ENCODE peak calls at places on chromosomes 3 and 15, in six cellular contexts. E is thoracic aorta, K is keratinocyte, H is hepatocyte, F is prostate gland, W is pancreas. Y is an unnamed sample. For H3K9me3 and H3K27me3, the result is how much of the 10 kb centered on the place peaks cover.

GRCh38 chr3:167110906-167111305 is 269.2 kb downstream of the ZBBX start:
- DNase-seq in E (no peak), K (no peak), H (no peak), F (no peak), W (no peak), Y (no peak)

GRCh38 chr3:46849098-46849631 is 14.1 kb downstream of the MYL3 start:
- DNase-seq in E (no peak), K (no peak), H (peak), F (no peak), W (no peak), Y (no peak)

GRCh38 chr3:101591071-101591470 is 17.1 kb downstream of the PCNP start:
- DNase-seq in E (no peak), K (no peak), H (no peak), F (no peak), W (no peak), Y (no peak)

GRCh38 chr15:39365161-39365560 is 215.7 kb upstream of the THBS1 start:
- DNase-seq in E (no peak), K (no peak), H (no peak), F (no peak), W (no peak), Y (no peak)

GRCh38 chr15:94230886-94231727 is at the start of gene MCTP2:
- DNase-seq in E (peak), K (peak), H (peak), F (peak), W (peak), Y (no peak)

GRCh38 chr3:148333091-148333490 is 364.6 kb upstream of the AGTR1 start:
- DNase-seq in E (no peak), K (no peak), H (peak), F (no peak), W (peak), Y (no peak)

GRCh38 chr15:72790302-72790955 is 6.9 kb upstream of the ADPGK start:
- DNase-seq in E (no peak), K (no peak), H (no peak), F (no peak), W (no peak), Y (no peak)

GRCh38 chr15:98684995-98685525 is 36.7 kb downstream of the IGF1R start:
- DNase-seq in E (no peak), K (no peak), H (no peak), F (no peak), W (no peak), Y (no peak)

GRCh38 chr15:78761020-78761419 is 50.2 kb downstream of the ADAMTS7 start:
- DNase-seq in E (no peak), K (no peak), H (no peak), F (no peak), W (no peak), Y (no peak)

GRCh38 chr3:157572559-157573270 is 69.5 kb upstream of the VEPH1 start:
- DNase-seq in E (no peak), K (no peak), H (peak), F (peak), W (peak), Y (peak)

GRCh38 chr15:101269479-101270223 is 7.6 kb downstream of the SELENOS start:
- DNase-seq in E (no peak), K (no peak), H (no peak), F (no peak), W (no peak), Y (no peak)

GRCh38 chr3:15055019-15055557 is 10.0 kb downstream of the MRPS25 start:
- DNase-seq in E (no peak), K (no peak), H (no peak), F (no peak), W (no peak), Y (no peak)

GRCh38 chr15:63600001-63600645 is 2.9 kb downstream of the FBXL22 start:
- DNase-seq in E (no peak), K (no peak), H (peak), F (peak), W (peak), Y (no peak)

GRCh38 chr3:133532951-133533350 is 40.5 kb upstream of the CDV3 start:
- DNase-seq in E (no peak), K (no peak), H (no peak), F (no peak), W (no peak), Y (peak)

GRCh38 chr3:85342915-85343314 is 384.1 kb downstream of the CADM2 start:
- DNase-seq in E (no peak), K (no peak), H (peak), F (no peak), W (no peak), Y (peak)

GRCh38 chr3:148131990-148132638 is 565.6 kb upstream of the AGTR1 start:
- DNase-seq in E (no peak), K (no peak), H (no peak), F (no peak), W (no peak), Y (no peak)

GRCh38 chr3:127074900-127075360 is 92.0 kb downstream of the PLXNA1 start:
- DNase-seq in E (no peak), K (peak), H (no peak), F (no peak), W (no peak), Y (no peak)

GRCh38 chr3:194130807-194131589 is 5.0 kb upstream of the HES1 start:
- DNase-seq in E (no peak), K (no peak), H (peak), F (peak), W (peak), Y (peak)

GRCh38 chr3:143697975-143698374 is 150.3 kb downstream of the SLC9A9 start:
- DNase-seq in E (no peak), K (no peak), H (no peak), F (no peak), W (no peak), Y (no peak)

GRCh38 chr3:44954962-44955361 is 21.0 kb downstream of the ZDHHC3 start:
- DNase-seq in E (no peak), K (no peak), H (peak), F (no peak), W (no peak), Y (no peak)

GRCh38 chr3:170752571-170753155 is 117.3 kb downstream of the RPL22L1 start:
- DNase-seq in E (no peak), K (no peak), H (no peak), F (no peak), W (no peak), Y (no peak)

GRCh38 chr15:25900901-25901300 is 37.8 kb upstream of the ATP10A start:
- DNase-seq in E (no peak), K (no peak), H (peak), F (no peak), W (no peak), Y (no peak)

GRCh38 chr3:31448035-31448881 is 84.5 kb upstream of the STT3B start:
- DNase-seq in E (no peak), K (no peak), H (peak), F (no peak), W (no peak), Y (no peak)

GRCh38 chr15:37359495-37360290 is 259.3 kb upstream of the MEIS2 start:
- DNase-seq in E (no peak), K (no peak), H (no peak), F (no peak), W (no peak), Y (no peak)

GRCh38 chr3:117887896-117888295 is 1146.8 kb downstream of the IGSF11 start:
- DNase-seq in E (no peak), K (no peak), H (no peak), F (no peak), W (no peak), Y (no peak)

GRCh38 chr15:60733196-60733595 is 254.3 kb upstream of the ICE2 start:
- DNase-seq in E (no peak), K (no peak), H (no peak), F (no peak), W (no peak), Y (no peak)

GRCh38 chr15:81828135-81828534 is 217.7 kb downstream of the MEX3B start:
- DNase-seq in E (no peak), K (no peak), H (no peak), F (no peak), W (no peak), Y (no peak)

GRCh38 chr3:97863025-97863424 is 41.2 kb downstream of the CRYBG3 start:
- DNase-seq in E (no peak), K (no peak), H (no peak), F (no peak), W (no peak), Y (no peak)

GRCh38 chr15:70236306-70237103 is 138.8 kb upstream of the TLE3 start:
- DNase-seq in E (no peak), K (peak), H (no peak), F (no peak), W (no peak), Y (no peak)

GRCh38 chr3:20488101-20488500 is 302.1 kb upstream of the SGO1 start:
- DNase-seq in E (no peak), K (no peak), H (no peak), F (no peak), W (no peak), Y (no peak)

GRCh38 chr3:56976666-56977560 is 83.6 kb upstream of the SPATA12 start:
- DNase-seq in E (no peak), K (no peak), H (peak), F (no peak), W (no peak), Y (peak)

GRCh38 chr3:492586-493296 is 296.2 kb downstream of the CHL1 start:
- DNase-seq in E (no peak), K (no peak), H (peak), F (no peak), W (no peak), Y (no peak)
- H3K9me3 ChIP-seq in E (under half), K (under half), H (under half), F (under half), W (under half), Y (under half)

GRCh38 chr15:74131618-74132191 is 1.3 kb downstream of the ISLR2 start:
- DNase-seq in E (no peak), K (no peak), H (no peak), F (no peak), W (no peak), Y (no peak)
- H3K27me3 ChIP-seq in E (under half), K (half or more), H (half or more), F (half or more), W (under half), Y (under half)

GRCh38 chr3:161781381-161781780 is 284.8 kb downstream of the OTOL1 start:
- DNase-seq in E (no peak), K (no peak), H (no peak), F (no peak), W (no peak), Y (no peak)
- H3K4me3 ChIP-seq in E (no peak), K (no peak), H (no peak), F (no peak), W (no peak), Y (no peak)

DNA sequence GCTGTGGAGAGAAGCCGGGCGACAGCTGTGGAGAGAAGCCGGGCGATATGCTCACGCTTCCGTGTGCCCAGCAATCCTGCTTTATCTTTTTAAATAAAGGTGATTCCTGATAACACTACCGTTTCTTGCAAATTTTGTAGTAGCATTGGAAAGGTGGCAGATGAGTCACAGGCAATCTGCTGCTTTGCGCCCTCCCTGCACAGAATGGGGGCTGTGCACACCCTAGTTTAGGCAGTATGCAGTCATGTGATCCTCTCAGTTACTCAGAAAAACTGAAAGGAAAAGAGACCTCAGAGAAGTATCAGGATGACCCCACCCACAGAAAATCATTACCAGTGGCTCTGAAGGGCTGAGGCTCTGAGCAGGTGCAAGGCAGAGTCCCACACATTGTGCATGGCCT is 24.9 kb upstream of the TMCC1 start:
- DNase-seq in E (no peak), K (no peak), H (peak), F (no peak), W (no peak), Y (peak)
- H3K9me3 ChIP-seq in E (under half), K (under half), H (under half), F (under half), W (under half), Y (under half)

GRCh38 chr3:69543080-69543429 is 157.2 kb upstream of the FRMD4B start:
- DNase-seq in E (no peak), K (no peak), H (no peak), F (no peak), W (no peak), Y (no peak)
- H3K27me3 ChIP-seq in E (under half), K (under half), H (under half), F (under half), W (under half), Y (under half)